ENCODE peak calls at places on chromosomes 4 and X, in seven cellular contexts. G is ovary, W is IMR-90, U is HepG2, J is right lobe of liver, M is thyroid gland, K is lower leg skin. D is an unnamed sample.

GRCh38 chr4:158018090-158018808 is 154.6 kb downstream of the GASK1B start:
- DNase-seq in U (no peak), W (no peak), G (no peak), K (no peak), J (no peak), M (no peak), D (no peak)

GRCh38 chrX:103688949-103689348 is 2.5 kb upstream of the MORF4L2 start:
- DNase-seq in K (no peak), J (no peak), M (no peak), W (peak), G (no peak), U (peak), D (no peak)

GRCh38 chrX:24081661-24082154 is 27.0 kb downstream of the EIF2S3 start:
- DNase-seq in G (peak), K (no peak), M (peak), W (peak), J (peak), U (peak), D (no peak)

GRCh38 chrX:9703406-9703805 is 62.2 kb downstream of the GPR143 start:
- DNase-seq in G (no peak), K (no peak), W (no peak), J (no peak), M (no peak), U (no peak), D (no peak)

GRCh38 chr4:26807330-26807729 is 53.3 kb upstream of the STIM2 start:
- DNase-seq in U (no peak), M (no peak), J (no peak), G (no peak), W (no peak), K (no peak), D (no peak)

GRCh38 chrX:57156397-57157049 is 19.3 kb upstream of the SPIN2A start:
- DNase-seq in W (peak), U (peak), K (no peak), J (peak), M (peak), G (no peak), D (no peak)

GRCh38 chrX:107135076-107135964 is 16.7 kb upstream of the RBM41 start:
- DNase-seq in U (peak), M (no peak), G (no peak), J (no peak), K (no peak), W (peak), D (no peak)

GRCh38 chrX:74931214-74931613 is 6.0 kb upstream of the NEXMIF start:
- DNase-seq in U (no peak), J (no peak), M (no peak), K (no peak), W (no peak), G (no peak), D (no peak)

GRCh38 chr4:82469776-82470345 is 39.5 kb downstream of the ENOPH1 start:
- DNase-seq in U (peak), J (no peak), G (no peak), M (peak), W (peak), K (no peak), D (no peak)

GRCh38 chrX:70452143-70452733 is 7.6 kb downstream of the DLG3 start:
- DNase-seq in J (no peak), K (no peak), G (peak), W (peak), U (peak), M (peak), D (no peak)

GRCh38 chr4:184283659-184284335 is 66.1 kb upstream of the ENPP6 start:
- DNase-seq in G (no peak), U (no peak), J (peak), W (no peak), M (no peak), K (no peak), D (no peak)

GRCh38 chrX:129965166-129965565 is 17.3 kb upstream of the BCORL1 start:
- DNase-seq in W (no peak), K (no peak), J (no peak), M (no peak), G (no peak), U (no peak), D (no peak)

GRCh38 chrX:129963729-129964128 is 18.7 kb upstream of the BCORL1 start:
- DNase-seq in K (no peak), J (no peak), W (no peak), G (no peak), U (no peak), M (no peak), D (no peak)

GRCh38 chrX:129958814-129959492 is 23.5 kb upstream of the BCORL1 start:
- DNase-seq in U (no peak), W (peak), G (no peak), J (no peak), K (no peak), M (no peak), D (no peak)

GRCh38 chrX:129959493-129959832 is 23.0 kb upstream of the BCORL1 start:
- DNase-seq in J (no peak), K (no peak), U (no peak), M (peak), W (peak), G (no peak), D (no peak)

GRCh38 chrX:129961180-129962083 is 21.0 kb upstream of the BCORL1 start:
- DNase-seq in M (peak), U (peak), K (peak), J (peak), W (no peak), G (no peak), D (peak)
- TF ChIP-seq POLR2A in M (peak), U (no peak), K (no peak), J (no peak), W (no peak), G (no peak), D (no peak)

DNA sequence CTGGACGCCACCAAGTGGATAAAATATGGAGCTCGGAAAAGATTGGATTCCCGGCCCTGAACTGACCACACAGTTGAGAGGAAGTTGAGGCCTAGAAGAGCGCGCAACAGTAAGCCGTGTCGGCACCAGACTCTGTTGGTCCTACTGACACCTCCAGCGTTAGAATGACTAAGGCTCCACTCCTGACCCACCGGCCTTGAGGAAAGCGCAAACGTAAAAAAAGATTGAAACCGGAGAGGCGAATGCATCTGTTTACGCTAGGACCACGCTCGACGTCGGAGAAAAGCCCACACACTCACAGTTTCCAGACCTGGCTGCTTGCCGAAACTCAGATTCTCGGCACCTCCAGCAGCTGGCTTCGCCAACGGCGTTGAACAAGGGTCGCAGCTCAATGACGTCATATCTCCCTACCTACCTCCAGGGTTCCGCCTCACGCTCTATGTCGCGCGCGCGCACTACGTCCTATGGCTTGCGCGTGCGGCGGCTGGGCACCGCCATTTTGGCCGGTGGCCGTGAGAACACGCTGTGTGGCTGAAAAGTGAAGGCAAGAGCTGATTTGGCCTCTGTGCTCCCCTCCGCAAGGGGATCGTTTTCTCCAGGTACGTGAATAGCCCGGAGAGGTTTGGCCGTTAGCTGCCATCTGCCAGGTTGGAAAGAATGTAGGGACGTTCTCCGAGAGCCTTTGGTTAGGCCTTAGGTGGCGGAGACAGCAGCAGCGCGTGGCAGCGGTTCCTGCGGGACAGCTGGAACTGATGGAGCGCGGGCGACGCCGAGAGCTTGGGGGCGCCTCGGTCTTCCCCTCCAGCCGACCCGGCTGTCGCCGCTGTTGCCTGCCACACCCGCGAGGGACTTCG is at the start of the genes ABCE1 and ANAPC10:
- DNase-seq in U (peak), J (peak), K (peak), G (peak), M (peak), W (peak), D (peak)
- TF ChIP-seq POLR2A in U (peak), J (peak), K (no peak), G (peak), M (peak), W (peak), D (peak)

DNA sequence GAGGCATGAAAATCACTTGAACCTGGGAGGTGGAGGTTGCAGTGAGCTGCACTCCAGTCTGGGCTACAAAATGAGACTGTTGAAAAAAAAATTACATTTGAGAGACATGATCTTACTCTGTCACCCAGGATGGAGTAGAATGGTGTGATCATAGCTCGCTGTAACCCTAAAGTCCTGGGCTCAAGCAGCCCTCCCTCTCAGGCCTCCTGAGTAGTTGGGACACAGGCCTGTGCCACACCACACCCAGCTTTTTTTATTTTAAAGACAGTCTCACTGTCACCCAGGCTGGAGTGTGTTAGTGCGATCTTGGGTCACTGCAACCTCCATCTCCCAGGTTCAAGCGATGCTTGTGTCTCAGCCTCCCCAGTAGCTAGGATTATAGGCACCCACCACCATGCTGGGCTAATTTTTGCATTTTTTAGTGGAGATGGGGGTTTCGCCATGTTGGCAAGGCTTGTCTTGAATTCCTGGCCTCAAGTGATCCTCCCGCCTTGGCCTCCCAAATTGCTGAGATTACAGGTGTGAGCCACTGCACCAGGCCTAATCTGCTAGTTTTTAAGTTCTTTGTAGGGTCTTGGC is 6.1 kb downstream of the RPS3A start:
- DNase-seq in U (no peak), J (no peak), M (no peak), W (no peak), G (no peak), K (no peak), D (no peak)
- TF ChIP-seq POLR2A in U (peak), J (no peak), M (no peak), W (no peak), G (no peak), K (no peak), D (peak)

GRCh38 chrX:130060122-130061069 is 49.9 kb downstream of the ELF4 start:
- DNase-seq in J (peak), K (peak), U (peak), G (peak), W (peak), M (peak), D (peak)
- TF ChIP-seq POLR2A in J (no peak), K (no peak), U (peak), G (no peak), W (no peak), M (no peak), D (no peak)

GRCh38 chr4:17636696-17637351 is 22.4 kb downstream of the MED28 start:
- DNase-seq in U (peak), J (peak), K (peak), W (peak), M (peak), G (peak), D (peak)
- TF ChIP-seq POLR2A in U (no peak), J (no peak), K (no peak), W (no peak), M (no peak), G (no peak), D (no peak)

DNA sequence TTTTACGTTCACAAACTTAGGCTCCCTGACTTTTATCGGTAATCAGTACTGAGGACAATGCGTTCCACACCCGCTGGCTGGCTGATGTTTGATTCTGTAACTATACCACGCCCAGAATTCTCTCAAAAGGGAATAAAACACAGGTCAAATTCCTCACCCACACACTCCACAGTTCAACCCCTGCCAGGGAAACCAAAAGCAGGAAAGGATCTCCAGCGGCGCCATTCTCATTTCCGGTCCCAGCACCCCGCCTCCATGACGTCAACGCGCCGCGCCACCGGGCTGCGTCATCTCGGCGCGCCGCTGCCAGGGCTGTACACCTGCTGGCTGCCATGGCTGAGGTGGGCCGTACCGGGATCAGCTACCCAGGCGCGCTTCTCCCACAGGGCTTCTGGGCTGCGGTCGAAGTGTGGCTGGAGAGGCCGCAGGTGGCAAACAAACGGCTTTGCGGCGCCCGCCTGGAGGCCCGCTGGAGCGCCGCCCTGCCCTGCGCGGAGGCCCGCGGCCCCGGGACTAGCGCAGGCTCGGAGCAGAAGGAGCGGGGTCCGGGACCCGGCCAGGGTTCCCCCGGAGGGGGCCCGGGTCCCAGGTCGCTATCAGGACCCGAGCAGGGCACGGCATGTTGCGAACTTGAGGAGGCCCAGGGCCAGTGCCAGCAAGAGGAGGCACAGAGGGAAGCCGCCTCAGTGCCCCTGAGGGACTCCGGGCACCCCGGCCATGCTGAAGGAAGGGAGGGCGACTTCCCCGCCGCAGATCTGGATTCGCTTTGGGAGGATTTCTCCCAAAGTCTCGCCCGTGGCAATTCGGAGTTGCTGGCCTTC is at the start of the genes ACOX3 and TRMT44:
- DNase-seq in W (peak), G (peak), U (peak), K (peak), J (peak), M (peak), D (peak)
- TF ChIP-seq POLR2A in W (peak), G (peak), U (peak), K (peak), J (peak), M (peak), D (peak)